ENCODE peak calls at places on chromosomes 6 and 20, in ten cellular contexts. U is fibroblast of lung, N is K562, O is heart left ventricle, I is retinal pigment epithelial cell, B is DND-41, W is breast epithelium, R is left ventricle myocardium inferior, V is NB4, X is upper lobe of right lung. L is an unnamed sample.

GRCh38 chr6:14305131-14305530 is 187.6 kb downstream of the CD83 start:
- DNase-seq in R (no peak), O (no peak), I (no peak), X (no peak), V (no peak), U (no peak), N (no peak), W (no peak), B (no peak), L (no peak)

GRCh38 chr20:41133709-41134361 is 3.5 kb upstream of the PLCG1 start:
- DNase-seq in V (peak; percentile 56), X (no peak), R (no peak), B (no peak), W (peak; percentile 54), I (no peak), U (no peak), N (peak; percentile 67), O (no peak), L (no peak)

GRCh38 chr20:10665791-10666190 is 8.0 kb downstream of the JAG1 start:
- DNase-seq in V (no peak), R (no peak), W (peak; percentile 78), N (no peak), I (no peak), U (no peak), B (no peak), X (no peak), O (no peak), L (peak; percentile 47)

GRCh38 chr6:42045538-42046460 is 4.5 kb upstream of the TAF8 start:
- DNase-seq in R (peak; percentile 96), O (peak; percentile 92), N (peak; percentile 91), X (peak; percentile 97), U (peak; percentile 74), I (peak; percentile 43), W (peak; percentile 98), B (peak; percentile 96), V (peak; percentile 92), L (peak; percentile 94)

GRCh38 chr6:141421378-141421777 is 711.3 kb upstream of the GJE1 start:
- DNase-seq in R (no peak), V (no peak), O (no peak), I (peak; percentile 39), B (no peak), U (peak; percentile 89), X (no peak), W (no peak), N (no peak), L (peak; percentile 77)

GRCh38 chr6:48736486-48737206 is 625.6 kb upstream of the PTCHD4 start:
- DNase-seq in I (no peak), X (no peak), V (no peak), R (no peak), W (no peak), O (no peak), U (peak; percentile 91), B (no peak), N (no peak), L (peak; percentile 24)

GRCh38 chr20:18314786-18315406 is 26.6 kb downstream of the ZNF133 start:
- DNase-seq in W (no peak), I (no peak), O (no peak), X (no peak), N (no peak), B (no peak), V (no peak), R (no peak), U (peak; percentile 65), L (peak; percentile 23)

GRCh38 chr6:55276745-55277627 is 50.3 kb upstream of the GFRAL start:
- DNase-seq in R (peak; percentile 20), X (no peak), U (peak; percentile 63), O (peak; percentile 38), B (peak; percentile 18), N (peak; percentile 6), W (no peak), V (peak; percentile 70), I (no peak), L (peak; percentile 79)

GRCh38 chr6:87151786-87152527 is 3.4 kb upstream of the ZNF292 start:
- DNase-seq in N (no peak), W (peak; percentile 27), U (peak; percentile 67), O (peak; percentile 73), I (no peak), X (peak; percentile 86), B (no peak), R (peak; percentile 71), V (peak; percentile 84), L (peak; percentile 60)

GRCh38 chr6:158706369-158706982 is 56.6 kb downstream of the SYTL3 start:
- DNase-seq in R (peak; percentile 68), W (no peak), U (peak; percentile 41), N (peak; percentile 71), V (peak; percentile 45), X (peak; percentile 75), O (peak; percentile 70), I (peak; percentile 83), B (no peak), L (peak; percentile 62)

GRCh38 chr6:111564482-111564945 is 41.2 kb downstream of the TRAF3IP2 start:
- DNase-seq in U (peak; percentile 74), R (peak; percentile 57), I (no peak), B (peak; percentile 70), N (no peak), X (no peak), O (peak; percentile 75), V (peak; percentile 43), W (peak; percentile 45), L (peak; percentile 49)

GRCh38 chr20:5000263-5001173 is 792 bp downstream of the SLC23A2 start:
- DNase-seq in W (peak; percentile 39), O (peak; percentile 71), R (peak; percentile 43), U (no peak), I (no peak), B (peak; percentile 39), V (peak; percentile 32), N (peak; percentile 21), X (peak; percentile 76), L (no peak)

GRCh38 chr6:44189257-44189656 is 27.5 kb upstream of the MYMX start:
- DNase-seq in I (no peak), X (peak; percentile 25), O (no peak), U (no peak), R (no peak), N (peak; percentile 7), W (no peak), B (no peak), V (no peak), L (no peak)

DNA sequence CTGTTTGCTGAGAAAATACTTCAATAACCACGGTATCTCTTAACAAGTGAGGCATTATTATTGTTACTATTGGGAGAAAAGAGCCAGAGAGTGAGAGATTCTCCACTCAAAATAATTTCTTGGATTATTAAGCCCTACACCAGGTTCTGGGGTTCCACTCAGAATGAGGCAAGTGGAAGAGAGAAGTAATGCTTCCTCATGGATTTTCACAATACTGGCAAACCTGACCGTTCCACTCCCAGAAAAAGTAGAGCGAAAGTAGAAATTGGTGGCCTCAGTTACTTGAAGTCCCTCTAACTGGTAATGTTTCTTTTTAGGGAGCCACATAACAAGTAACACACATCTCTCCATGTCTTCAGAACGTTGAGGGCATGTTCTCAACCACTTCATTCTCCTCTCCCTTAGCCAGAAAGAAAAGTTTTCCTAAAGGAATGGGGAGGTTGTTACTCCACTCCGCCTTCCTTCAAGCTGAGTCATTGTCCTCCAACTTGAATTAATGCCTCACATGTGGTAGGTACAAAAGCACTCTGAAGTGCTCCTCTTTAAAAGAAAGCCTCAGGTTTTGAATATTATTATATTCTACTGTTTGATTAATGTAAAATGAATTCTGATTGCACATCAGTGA is 1.9 kb downstream of the BAG2 start:
- DNase-seq in V (peak; percentile 51), W (no peak), B (no peak), N (peak; percentile 37), U (peak; percentile 86), O (no peak), X (no peak), I (no peak), R (no peak), L (peak; percentile 80)
- H3K4me3 ChIP-seq in V (peak overlapping the region; percentile 89), W (no peak overlapping the region), B (peak overlapping the region; percentile 69), N (peak overlapping the region; percentile 91), U (peak overlapping the region; percentile 97), O (peak overlapping the region; percentile 73), X (peak overlapping the region; percentile 71), I (peak overlapping the region; percentile 77), R (peak overlapping the region; percentile 83), L (peak overlapping the region; percentile 70)

GRCh38 chr20:62676976-62677375 is 31.7 kb upstream of the NTSR1 start:
- DNase-seq in N (no peak), U (no peak), I (no peak), B (no peak), V (peak; percentile 68), W (no peak), R (no peak), O (no peak), X (no peak), L (no peak)

GRCh38 chr20:62679978-62680589 is 28.6 kb upstream of the NTSR1 start:
- DNase-seq in V (no peak), W (no peak), I (no peak), R (no peak), X (no peak), N (no peak), U (no peak), B (no peak), O (no peak), L (no peak)

GRCh38 chr20:62678553-62678952 is 30.1 kb upstream of the NTSR1 start:
- DNase-seq in B (peak; percentile 51), V (peak; percentile 98), U (no peak), W (no peak), R (no peak), N (no peak), I (no peak), X (no peak), O (no peak), L (no peak)

GRCh38 chr20:62675156-62675871 is 33.0 kb downstream of the SLCO4A1 start:
- DNase-seq in U (peak; percentile 5), O (no peak), B (no peak), X (no peak), R (no peak), V (peak; percentile 96), I (no peak), N (no peak), W (no peak), L (no peak)

GRCh38 chr20:62677678-62678077 is 31.0 kb upstream of the NTSR1 start:
- DNase-seq in R (no peak), B (no peak), X (no peak), N (no peak), I (no peak), V (peak; percentile 36), U (no peak), O (no peak), W (no peak), L (no peak)
- TF ChIP-seq CTCF in R (no peak), B (no peak), X (no peak), N (no peak), I (no peak), V (no peak), U (no peak), O (no peak), W (no peak), L (no peak)

GRCh38 chr6:166950443-166950821 is 5.9 kb downstream of the RNASET2 start:
- DNase-seq in N (no peak), R (no peak), X (no peak), I (no peak), W (no peak), U (no peak), O (no peak), V (no peak), B (no peak), L (no peak)
- H3K4me3 ChIP-seq in N (no peak overlapping the region), R (peak overlapping the region; percentile 56), X (no peak overlapping the region), I (no peak overlapping the region), W (no peak overlapping the region), U (no peak overlapping the region), O (no peak overlapping the region), V (no peak overlapping the region), B (no peak overlapping the region), L (no peak overlapping the region)

DNA sequence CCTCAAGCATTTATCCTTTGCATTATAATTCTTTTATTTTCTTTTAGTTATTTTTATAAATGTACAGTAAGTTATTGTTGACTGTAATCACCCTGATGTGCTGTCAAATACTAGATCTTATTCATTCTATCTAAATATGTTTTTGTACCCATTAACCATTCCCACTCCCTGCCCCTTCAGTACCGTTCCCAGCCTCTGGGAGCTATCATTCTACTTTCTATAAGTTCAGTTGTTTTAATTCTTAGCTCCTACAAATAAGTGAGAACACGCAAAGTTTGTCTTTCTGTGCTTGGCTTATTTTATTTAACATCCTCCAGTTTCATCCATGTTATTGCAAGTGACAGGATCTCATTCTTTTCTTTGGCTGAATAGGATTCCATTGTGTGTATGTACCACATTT is 12.5 kb upstream of the ERVFRD-1 start:
- DNase-seq in W (no peak), U (no peak), I (no peak), R (no peak), O (no peak), V (no peak), B (no peak), N (no peak), X (no peak), L (no peak)
- TF ChIP-seq CTCF in W (no peak), U (no peak), I (peak; percentile 24), R (no peak), O (no peak), V (no peak), B (peak; percentile 15), N (no peak), X (no peak), L (peak; percentile 18)